ENCODE peak calls at places on chromosomes 5 and 9, in four cellular contexts. L is tibial artery, D is endothelial cell of umbilical vein, X is osteoblast. S is an unnamed sample.

GRCh38 chr9:88818495-88819201 is 172.6 kb upstream of the S1PR3 start:
- DNase-seq in X (peak), D (peak), L (no peak), S (no peak)

GRCh38 chr9:121201738-121202533 is at the start of gene RAB14:
- DNase-seq in D (peak), X (peak), L (peak), S (peak)

GRCh38 chr9:16180546-16180945 is 627.7 kb downstream of the CCDC171 start:
- DNase-seq in L (no peak), X (no peak), D (no peak), S (no peak)

GRCh38 chr5:137822158-137822764 is 45.4 kb upstream of the MYOT start:
- DNase-seq in L (no peak), D (peak), X (peak), S (no peak)

GRCh38 chr9:81722277-81722676 is 32.9 kb upstream of the TLE1 start:
- DNase-seq in X (no peak), D (no peak), L (no peak), S (no peak)

GRCh38 chr5:34900660-34901059 is 14.6 kb downstream of the RAD1 start:
- DNase-seq in D (no peak), X (no peak), L (no peak), S (no peak)

GRCh38 chr5:143527808-143528207 is 124.3 kb upstream of the NR3C1 start:
- DNase-seq in X (peak), L (no peak), D (no peak), S (no peak)

GRCh38 chr5:55502759-55503158 is 32.0 kb downstream of the PLPP1 start:
- DNase-seq in X (no peak), D (no peak), L (no peak), S (no peak)

GRCh38 chr9:125805057-125805456 is 57.9 kb downstream of the PBX3 start:
- DNase-seq in X (peak), D (no peak), L (no peak), S (no peak)

GRCh38 chr9:136848393-136849037 is 694 bp upstream of the PHPT1 start:
- DNase-seq in D (no peak), X (peak), L (no peak), S (no peak)

GRCh38 chr5:32526815-32527214 is 58.5 kb upstream of the SUB1 start:
- DNase-seq in D (no peak), X (no peak), L (no peak), S (no peak)

GRCh38 chr5:172591636-172592035 is 49.4 kb upstream of the NEURL1B start:
- DNase-seq in L (no peak), X (no peak), D (no peak), S (no peak)

GRCh38 chr9:38768351-38768761 is 48.4 kb upstream of the FAM240B start:
- DNase-seq in X (peak), L (no peak), D (no peak), S (no peak)

GRCh38 chr5:58543723-58544122 is 39.2 kb upstream of the RAB3C start:
- DNase-seq in D (no peak), L (no peak), X (no peak), S (no peak)

GRCh38 chr9:87682085-87682484 is 43.8 kb upstream of the CTSL start:
- DNase-seq in L (no peak), X (no peak), D (no peak), S (no peak)

GRCh38 chr5:159894149-159894720 is 22.0 kb upstream of the ADRA1B start:
- DNase-seq in D (no peak), L (no peak), X (no peak), S (no peak)

GRCh38 chr5:1800470-1801060 is 642 bp upstream of the NDUFS6 start:
- DNase-seq in L (peak), D (peak), X (peak), S (no peak)

GRCh38 chr5:160020969-160021368 is 12.0 kb downstream of the TTC1 start:
- DNase-seq in L (no peak), D (peak), X (no peak), S (no peak)

GRCh38 chr5:81233080-81233634 is at the start of gene CKMT2:
- DNase-seq in L (peak), D (peak), X (no peak), S (peak)

GRCh38 chr9:112748041-112748440 is 2.5 kb upstream of the SNX30 start:
- DNase-seq in X (no peak), D (no peak), L (no peak), S (no peak)

GRCh38 chr5:97547999-97548797 is 365.2 kb upstream of the RIOK2 start:
- DNase-seq in L (no peak), D (peak), X (peak), S (no peak)

GRCh38 chr9:73183917-73184861 is 32.5 kb downstream of the ANXA1 start:
- DNase-seq in X (peak), L (no peak), D (peak), S (no peak)

GRCh38 chr9:73172811-73173210 is 21.1 kb downstream of the ANXA1 start:
- DNase-seq in L (no peak), D (no peak), X (no peak), S (no peak)

GRCh38 chr5:9716838-9717281 is 86.7 kb upstream of the TAS2R1 start:
- DNase-seq in X (peak), D (no peak), L (no peak), S (no peak)

GRCh38 chr9:87498046-87498815 is 564 bp downstream of the DAPK1 start:
- DNase-seq in D (peak), X (peak), L (no peak), S (no peak)

GRCh38 chr9:107749787-107750444 is 260.3 kb upstream of the KLF4 start:
- DNase-seq in X (peak), D (peak), L (peak), S (peak)

GRCh38 chr5:16784088-16784487 is 152.0 kb downstream of the MYO10 start:
- DNase-seq in D (no peak), L (no peak), X (peak), S (no peak)

DNA sequence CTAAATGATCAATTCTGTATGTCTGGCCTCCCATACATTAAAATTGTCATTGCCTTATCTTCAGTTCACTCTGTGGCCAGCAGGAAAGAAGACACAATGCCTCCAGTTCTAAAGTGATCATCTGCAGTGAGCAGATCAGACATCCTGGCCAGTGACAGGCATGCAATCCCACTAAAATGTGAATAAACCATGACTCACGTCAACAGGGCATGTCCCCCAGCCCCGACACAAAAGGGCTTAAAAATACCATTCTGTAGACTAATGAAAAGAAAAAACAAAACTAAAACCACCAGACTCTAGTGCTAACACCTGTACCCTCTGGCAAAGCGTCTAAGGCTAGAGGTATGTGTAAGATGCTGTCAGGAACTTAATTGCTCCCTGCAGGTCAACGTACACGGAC is 38.5 kb downstream of the DDX31 start:
- DNase-seq in X (peak), D (no peak), L (no peak), S (no peak)
- TF ChIP-seq CTCF in X (peak), D (no peak), L (no peak), S (no peak)

GRCh38 chr5:170277953-170278352 is 19.6 kb downstream of the LCP2 start:
- DNase-seq in D (no peak), L (no peak), X (no peak), S (no peak)

GRCh38 chr5:170270670-170271069 is 26.9 kb downstream of the LCP2 start:
- DNase-seq in L (no peak), X (no peak), D (no peak), S (no peak)

GRCh38 chr5:170269579-170269978 is 28.0 kb downstream of the LCP2 start:
- DNase-seq in D (peak), L (peak), X (no peak), S (no peak)

GRCh38 chr5:170275376-170275994 is 22.1 kb downstream of the LCP2 start:
- DNase-seq in X (no peak), D (no peak), L (no peak), S (no peak)

GRCh38 chr5:170273968-170274710 is 23.4 kb downstream of the LCP2 start:
- DNase-seq in D (peak), L (no peak), X (no peak), S (no peak)
- TF ChIP-seq CTCF in D (no peak), L (no peak), X (peak), S (peak)

DNA sequence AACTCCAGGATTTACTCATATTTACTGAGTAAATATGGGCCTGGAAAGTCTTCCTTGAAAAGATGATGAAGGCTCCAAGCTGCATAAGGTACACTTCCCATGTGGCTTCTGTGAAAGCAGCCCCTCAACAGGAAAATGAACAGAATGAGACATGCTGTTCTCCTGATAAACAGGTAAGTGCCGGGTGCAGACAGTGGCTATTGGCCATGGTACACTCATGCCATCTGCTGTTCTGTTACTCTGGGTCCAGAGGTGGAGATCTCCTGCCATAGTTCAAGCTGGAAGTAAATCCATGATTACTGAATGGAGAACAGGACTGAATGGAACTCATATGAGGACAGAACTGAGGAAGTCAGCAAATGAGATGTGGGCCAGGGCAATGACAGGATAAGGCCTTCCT is 103.6 kb downstream of the SLIT3 start:
- DNase-seq in D (no peak), L (no peak), X (no peak), S (no peak)
- TF ChIP-seq CTCF in D (no peak), L (no peak), X (peak), S (peak)

GRCh38 chr9:99211746-99212145 is 10.0 kb downstream of the ALG2 start:
- DNase-seq in D (no peak), L (no peak), X (no peak), S (no peak)
- TF ChIP-seq CTCF in D (no peak), L (no peak), X (no peak), S (no peak)

S was measured in thoracic aorta.